ENCODE peak calls at places on chromosomes 2 and 18, in nine cellular contexts. A is CD4-positive, alpha-beta memory T cell; I is astrocyte of the spinal cord; L is psoas muscle; Y is AG04450; H is fibroblast of mammary gland; O is PC-9; T is transverse colon; J is tibial nerve. V is an unnamed sample.

GRCh38 chr18:67519582-67519981 is 3.1 kb upstream of the DSEL start:
- DNase-seq in A (no peak), I (peak), L (no peak), Y (peak), H (peak), O (no peak), T (no peak), J (no peak), V (no peak)

GRCh38 chr2:5444168-5444567 is 248.0 kb upstream of the SOX11 start:
- DNase-seq in A (no peak), I (no peak), L (no peak), Y (no peak), H (no peak), O (no peak), T (no peak), J (no peak), V (no peak)

GRCh38 chr18:12645751-12646203 is 12.1 kb downstream of the SPIRE1 start:
- DNase-seq in A (no peak), I (no peak), L (peak), Y (no peak), H (peak), O (no peak), T (no peak), J (no peak), V (no peak)

GRCh38 chr2:50863218-50863617 is 168.7 kb downstream of the NRXN1 start:
- DNase-seq in A (no peak), I (no peak), L (no peak), Y (no peak), H (no peak), O (no peak), T (no peak), J (no peak), V (no peak)

GRCh38 chr2:172251231-172251630 is 148.5 kb upstream of the DLX2 start:
- DNase-seq in A (no peak), I (peak), L (no peak), Y (no peak), H (peak), O (no peak), T (no peak), J (no peak), V (no peak)

GRCh38 chr2:10331033-10331701 is 28.5 kb downstream of the HPCAL1 start:
- DNase-seq in A (peak), I (no peak), L (peak), Y (no peak), H (peak), O (no peak), T (peak), J (peak), V (peak)

GRCh38 chr2:96891591-96892333 is 21.9 kb upstream of the SEMA4C start:
- DNase-seq in A (peak), I (peak), L (no peak), Y (no peak), H (no peak), O (no peak), T (no peak), J (no peak), V (peak)

GRCh38 chr18:71221405-71221804 is 932.6 kb downstream of the SOCS6 start:
- DNase-seq in A (no peak), I (no peak), L (no peak), Y (no peak), H (no peak), O (no peak), T (no peak), J (no peak), V (no peak)

GRCh38 chr2:121976912-121977311 is 221.5 kb downstream of the TSN start:
- DNase-seq in A (no peak), I (no peak), L (no peak), Y (no peak), H (no peak), O (no peak), T (no peak), J (no peak), V (no peak)

GRCh38 chr2:234836251-234836650 is 115.6 kb upstream of the SH3BP4 start:
- DNase-seq in A (no peak), I (no peak), L (no peak), Y (no peak), H (no peak), O (no peak), T (no peak), J (no peak), V (no peak)

GRCh38 chr18:73827801-73828200 is 319.8 kb downstream of the FBXO15 start:
- DNase-seq in A (no peak), I (no peak), L (no peak), Y (no peak), H (no peak), O (no peak), T (no peak), J (no peak), V (no peak)

GRCh38 chr2:219451626-219452360 is 17.1 kb downstream of the SPEG start:
- DNase-seq in A (no peak), I (peak), L (peak), Y (no peak), H (no peak), O (no peak), T (peak), J (no peak), V (peak)

GRCh38 chr2:6917761-6918421 is 679 bp downstream of the RNF144A start:
- DNase-seq in A (no peak), I (no peak), L (peak), Y (no peak), H (no peak), O (no peak), T (peak), J (no peak), V (no peak)

GRCh38 chr2:88199912-88200682 is 30.0 kb downstream of the THNSL2 start:
- DNase-seq in A (peak), I (no peak), L (peak), Y (no peak), H (no peak), O (no peak), T (peak), J (no peak), V (peak)

GRCh38 chr2:119517433-119517832 is 6.8 kb downstream of the SCTR start:
- DNase-seq in A (no peak), I (peak), L (peak), Y (no peak), H (peak), O (no peak), T (peak), J (no peak), V (peak)

GRCh38 chr18:43882358-43882757 is 605.1 kb upstream of the SYT4 start:
- DNase-seq in A (no peak), I (no peak), L (peak), Y (no peak), H (no peak), O (no peak), T (no peak), J (no peak), V (no peak)

GRCh38 chr2:57549642-57550102 is 496.9 kb upstream of the VRK2 start:
- DNase-seq in A (no peak), I (no peak), L (no peak), Y (no peak), H (peak), O (no peak), T (no peak), J (no peak), V (no peak)

GRCh38 chr2:26678026-26678425 is 14.5 kb upstream of the KCNK3 start:
- DNase-seq in A (no peak), I (no peak), L (no peak), Y (no peak), H (peak), O (no peak), T (no peak), J (no peak), V (no peak)

GRCh38 chr2:96888082-96889011 is 18.5 kb upstream of the SEMA4C start:
- DNase-seq in A (no peak), I (no peak), L (no peak), Y (no peak), H (no peak), O (peak), T (peak), J (no peak), V (no peak)

GRCh38 chr2:221552282-221552681 is 19.8 kb downstream of the EPHA4 start:
- DNase-seq in A (no peak), I (no peak), L (no peak), Y (no peak), H (no peak), O (no peak), T (no peak), J (no peak), V (no peak)

GRCh38 chr2:44168684-44169154 is at the start of gene PPM1B:
- DNase-seq in A (peak), I (no peak), L (peak), Y (no peak), H (no peak), O (no peak), T (peak), J (no peak), V (no peak)

GRCh38 chr2:44768438-44769236 is 172.9 kb upstream of the SIX3 start:
- DNase-seq in A (no peak), I (no peak), L (no peak), Y (no peak), H (no peak), O (no peak), T (no peak), J (no peak), V (no peak)

GRCh38 chr2:6865346-6866238 is at the start of gene CMPK2:
- DNase-seq in A (peak), I (peak), L (peak), Y (no peak), H (peak), O (no peak), T (peak), J (peak), V (peak)

GRCh38 chr2:18345848-18346247 is 214.6 kb downstream of the RDH14 start:
- DNase-seq in A (no peak), I (peak), L (no peak), Y (peak), H (peak), O (no peak), T (no peak), J (no peak), V (peak)

GRCh38 chr2:236121546-236121945 is 46.6 kb downstream of the GBX2 start:
- DNase-seq in A (no peak), I (no peak), L (no peak), Y (no peak), H (peak), O (no peak), T (no peak), J (no peak), V (no peak)

GRCh38 chr2:1822341-1822740 is 78.0 kb upstream of the PXDN start:
- DNase-seq in A (no peak), I (no peak), L (no peak), Y (no peak), H (no peak), O (no peak), T (no peak), J (no peak), V (no peak)

GRCh38 chr2:1823187-1824169 is 79.2 kb upstream of the PXDN start:
- DNase-seq in A (no peak), I (no peak), L (no peak), Y (no peak), H (no peak), O (no peak), T (no peak), J (no peak), V (no peak)

GRCh38 chr2:1826188-1826905 is 82.0 kb upstream of the PXDN start:
- DNase-seq in A (no peak), I (peak), L (no peak), Y (no peak), H (no peak), O (no peak), T (no peak), J (peak), V (no peak)

GRCh38 chr2:1825046-1825445 is 80.7 kb upstream of the PXDN start:
- DNase-seq in A (no peak), I (no peak), L (no peak), Y (no peak), H (no peak), O (no peak), T (no peak), J (no peak), V (no peak)

GRCh38 chr2:1824202-1824905 is 80.0 kb upstream of the PXDN start:
- DNase-seq in A (no peak), I (no peak), L (peak), Y (no peak), H (peak), O (no peak), T (peak), J (no peak), V (no peak)
- H3K4me3 ChIP-seq in A (no peak), I (no peak), L (no peak), Y (no peak), H (no peak), O (no peak), T (no peak), J (no peak), V (no peak)

GRCh38 chr18:62418258-62418657 is 93.1 kb downstream of the TNFRSF11A start:
- DNase-seq in A (no peak), I (no peak), L (no peak), Y (no peak), H (no peak), O (no peak), T (no peak), J (no peak), V (no peak)

GRCh38 chr18:62425465-62426190 is 97.2 kb upstream of the ZCCHC2 start:
- DNase-seq in A (peak), I (peak), L (peak), Y (peak), H (peak), O (peak), T (peak), J (peak), V (peak)

GRCh38 chr18:62420513-62421209 is 95.6 kb downstream of the TNFRSF11A start:
- DNase-seq in A (peak), I (peak), L (no peak), Y (no peak), H (peak), O (peak), T (peak), J (no peak), V (no peak)

GRCh38 chr18:62420151-62420512 is 95.0 kb downstream of the TNFRSF11A start:
- DNase-seq in A (no peak), I (peak), L (no peak), Y (no peak), H (peak), O (no peak), T (peak), J (no peak), V (peak)
- H3K4me3 ChIP-seq in A (peak), I (no peak), L (peak), Y (no peak), H (no peak), O (peak), T (no peak), J (peak), V (no peak)

DNA sequence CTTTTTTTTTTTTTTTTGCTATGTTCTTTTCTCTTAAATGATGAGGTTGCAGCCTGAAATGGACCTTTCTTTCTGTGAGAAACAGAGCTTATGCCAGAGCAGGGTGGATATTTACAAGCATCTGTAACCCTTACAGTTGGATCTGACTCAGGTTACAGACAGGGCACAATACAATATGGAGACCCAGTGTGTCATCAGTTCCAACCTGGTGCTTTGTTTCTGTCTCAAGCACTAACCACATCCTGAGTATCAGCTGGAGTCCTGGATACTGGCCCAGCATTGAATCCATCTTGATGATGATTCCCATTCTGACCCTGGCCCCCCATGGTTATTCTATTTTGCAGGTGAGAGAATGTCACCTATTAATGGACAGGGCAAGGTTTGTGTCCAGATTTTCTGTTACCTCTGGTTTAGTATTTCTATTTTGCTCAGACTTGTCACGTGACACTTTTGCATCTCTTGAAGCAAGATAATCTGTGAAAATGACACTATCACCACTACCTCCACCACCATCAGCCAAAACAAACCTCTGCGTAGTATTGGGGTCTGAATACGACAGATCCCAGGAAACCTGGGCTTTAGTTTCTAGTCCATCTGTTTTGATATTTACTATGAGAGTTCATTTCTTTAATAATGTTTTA is 174.0 kb downstream of the CCDC85A start:
- DNase-seq in A (no peak), I (peak), L (no peak), Y (no peak), H (peak), O (no peak), T (no peak), J (no peak), V (no peak)
- H3K4me3 ChIP-seq in A (no peak), I (no peak), L (no peak), Y (no peak), H (no peak), O (no peak), T (no peak), J (no peak), V (no peak)

DNA sequence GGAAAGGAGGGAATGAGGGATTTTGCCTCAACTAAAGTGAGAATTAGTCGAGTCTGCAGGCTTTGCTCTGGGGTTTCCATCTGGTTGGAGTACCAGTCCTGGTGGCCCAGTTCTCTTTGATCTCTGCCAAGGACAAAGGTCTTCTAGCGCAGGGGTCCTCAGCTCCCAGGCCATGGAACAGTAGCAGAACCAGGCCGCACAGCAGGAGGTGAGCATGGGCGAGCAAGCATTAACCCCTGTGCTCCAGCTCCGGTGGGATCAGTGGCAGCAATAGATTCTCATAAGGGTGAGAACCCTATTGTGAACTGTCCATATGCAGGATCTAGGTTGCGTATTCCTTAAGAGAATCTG is 23.9 kb downstream of the MTHFD2 start:
- DNase-seq in A (no peak), I (no peak), L (no peak), Y (no peak), H (no peak), O (no peak), T (no peak), J (no peak), V (no peak)
- H3K4me3 ChIP-seq in A (no peak), I (no peak), L (no peak), Y (no peak), H (no peak), O (no peak), T (no peak), J (no peak), V (no peak)

DNA sequence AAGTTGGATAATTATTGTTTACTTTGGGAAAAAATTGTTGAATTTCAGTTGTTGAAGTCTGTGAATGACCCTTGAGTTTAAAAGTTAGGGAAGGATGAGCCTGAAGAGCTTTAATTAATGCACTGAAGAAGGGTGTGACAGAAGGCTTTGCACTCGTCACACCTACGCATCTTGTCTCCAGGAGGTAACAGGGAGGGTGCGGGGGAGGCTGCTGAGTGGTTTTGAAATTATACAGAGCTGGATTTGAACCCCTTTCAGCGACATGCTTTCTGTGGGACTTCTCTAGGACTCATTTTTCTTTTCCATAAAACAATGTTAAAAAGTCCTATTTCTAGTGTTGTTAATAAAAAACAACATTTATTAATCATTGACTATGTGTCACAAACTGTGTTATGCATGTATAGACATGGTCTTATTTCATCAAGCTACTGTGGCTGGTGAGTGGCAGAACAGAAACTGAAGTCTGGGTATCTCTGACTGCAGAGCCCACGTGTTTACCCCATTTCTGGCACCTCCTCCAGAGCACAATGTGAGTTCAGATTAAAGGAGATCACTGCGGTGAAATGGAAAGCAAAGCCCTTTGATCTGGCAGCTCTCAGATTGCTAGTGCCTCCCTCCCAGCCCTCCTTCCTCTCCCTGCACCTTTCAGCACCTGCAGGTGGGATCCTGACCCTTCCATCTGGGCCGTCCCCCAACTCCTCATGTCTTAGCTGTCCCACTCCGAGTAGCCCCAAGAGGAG is 315.4 kb upstream of the MYT1L start:
- DNase-seq in A (peak), I (no peak), L (no peak), Y (no peak), H (no peak), O (no peak), T (no peak), J (no peak), V (no peak)
- H3K4me3 ChIP-seq in A (no peak), I (no peak), L (no peak), Y (no peak), H (no peak), O (no peak), T (no peak), J (no peak), V (no peak)

GRCh38 chr2:11828933-11829323 is 82.5 kb downstream of the LPIN1 start:
- DNase-seq in A (no peak), I (no peak), L (no peak), Y (no peak), H (no peak), O (no peak), T (no peak), J (no peak), V (no peak)

GRCh38 chr2:11830708-11831301 is 84.4 kb downstream of the LPIN1 start:
- DNase-seq in A (no peak), I (no peak), L (no peak), Y (no peak), H (no peak), O (no peak), T (no peak), J (no peak), V (no peak)

GRCh38 chr2:11831415-11831814 is 85.0 kb downstream of the LPIN1 start:
- DNase-seq in A (no peak), I (no peak), L (no peak), Y (no peak), H (no peak), O (no peak), T (no peak), J (no peak), V (no peak)

GRCh38 chr2:11829324-11829946 is 83.0 kb downstream of the LPIN1 start:
- DNase-seq in A (peak), I (peak), L (peak), Y (no peak), H (peak), O (peak), T (peak), J (peak), V (peak)

GRCh38 chr2:11829947-11830707 is 83.7 kb downstream of the LPIN1 start:
- DNase-seq in A (peak), I (peak), L (peak), Y (peak), H (peak), O (peak), T (peak), J (peak), V (peak)
- H3K4me3 ChIP-seq in A (peak), I (peak), L (peak), Y (peak), H (peak), O (peak), T (no peak), J (peak), V (peak)

DNA sequence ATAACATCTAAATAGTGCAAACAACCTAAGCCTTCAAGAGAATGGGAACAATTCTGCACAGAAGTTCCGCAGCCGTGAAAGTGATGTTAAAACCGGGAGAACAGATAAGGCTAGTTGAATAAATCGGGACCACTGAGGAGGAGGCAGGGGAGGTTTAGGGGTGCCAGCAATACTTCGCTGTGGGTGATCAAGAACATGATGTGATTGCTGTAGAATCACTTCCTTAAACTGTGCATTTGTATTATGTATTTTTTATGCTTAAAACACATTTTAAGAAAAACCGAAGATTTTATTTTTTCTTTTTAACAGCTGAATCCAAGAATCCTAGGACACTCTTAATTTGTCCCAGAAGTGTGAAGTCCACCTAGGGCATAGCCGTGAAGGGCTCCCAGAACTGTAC is 33.6 kb downstream of the TTC32 start:
- DNase-seq in A (no peak), I (no peak), L (no peak), Y (no peak), H (no peak), O (no peak), T (no peak), J (no peak), V (no peak)
- H3K4me3 ChIP-seq in A (peak), I (peak), L (peak), Y (peak), H (peak), O (no peak), T (peak), J (peak), V (no peak)